ENCODE peak calls at places on chromosome X, in eight cellular contexts. Q is endothelial cell of umbilical vein; A is activated T-helper 9 cell treated with anti-CD3 and anti-CD28 coated beads, Interleukin-2, amount 50 U/mL, for 16 hours; L is foreskin fibroblast; P is non-pigmented ciliary epithelial cell; R is NCI-H1417; B is CD4-positive, alpha-beta T cell; K is NCI-H2029 treated with DMSO at 0.1 percent for 48 hours. V is an unnamed sample.

GRCh38 chrX:48573690-48574269 is 504 bp upstream of the RBM3 start:
- DNase-seq in R (peak), P (no peak), B (peak), Q (peak), L (no peak), A (no peak), K (peak), V (no peak)

GRCh38 chrX:78024349-78025108 is 55.1 kb upstream of the PGAM4 start:
- DNase-seq in R (peak), K (peak), L (no peak), Q (peak), P (no peak), B (peak), A (no peak), V (peak)

GRCh38 chrX:12974797-12975669 is at the start of gene TMSB4X:
- DNase-seq in P (no peak), A (peak), R (peak), Q (peak), K (no peak), L (peak), B (peak), V (no peak)

GRCh38 chrX:16113978-16114554 is 9.3 kb upstream of the GRPR start:
- DNase-seq in Q (no peak), L (no peak), B (no peak), A (no peak), K (no peak), P (no peak), R (no peak), V (no peak)

GRCh38 chrX:41412261-41413167 is 34.6 kb upstream of the NYX start:
- DNase-seq in B (no peak), R (peak), Q (no peak), P (no peak), L (no peak), K (no peak), A (no peak), V (no peak)

GRCh38 chrX:115561605-115562491 is 874 bp downstream of the PLS3 start:
- DNase-seq in P (no peak), K (peak), L (peak), R (peak), A (no peak), B (no peak), Q (peak), V (no peak)

GRCh38 chrX:47244676-47245075 is 11.9 kb downstream of the USP11 start:
- DNase-seq in L (no peak), K (no peak), R (no peak), Q (no peak), P (no peak), B (no peak), A (no peak), V (no peak)

GRCh38 chrX:103722505-103722904 is 11.8 kb downstream of the TMEM31 start:
- DNase-seq in B (no peak), K (no peak), R (no peak), L (peak), P (no peak), A (no peak), Q (no peak), V (no peak)

GRCh38 chrX:12967711-12968465 is 7.0 kb upstream of the TMSB4X start:
- DNase-seq in R (no peak), K (no peak), Q (no peak), L (no peak), B (no peak), A (no peak), P (no peak), V (no peak)

GRCh38 chrX:109959356-109959871 is 43.5 kb upstream of the TMEM164 start:
- DNase-seq in K (no peak), R (no peak), Q (no peak), A (no peak), P (no peak), B (no peak), L (no peak), V (no peak)

GRCh38 chrX:15399901-15400500 is 15.8 kb upstream of the VEGFD start:
- DNase-seq in P (no peak), K (no peak), L (no peak), Q (no peak), R (no peak), A (no peak), B (no peak), V (no peak)

GRCh38 chrX:68832516-68833447 is 4.0 kb downstream of the EFNB1 start:
- DNase-seq in P (no peak), L (no peak), B (no peak), A (no peak), K (no peak), R (no peak), Q (no peak), V (no peak)

GRCh38 chrX:8235026-8235425 is 64.0 kb upstream of the VCX2 start:
- DNase-seq in L (no peak), K (no peak), P (peak), B (no peak), A (no peak), Q (no peak), R (no peak), V (no peak)

GRCh38 chrX:46595084-46595483 is 21.5 kb downstream of the CHST7 start:
- DNase-seq in P (no peak), B (no peak), R (no peak), K (no peak), L (no peak), Q (no peak), A (no peak), V (no peak)

GRCh38 chrX:16612257-16612987 is 37.5 kb upstream of the S100G start:
- DNase-seq in Q (no peak), P (no peak), A (no peak), K (no peak), B (no peak), R (no peak), L (no peak), V (no peak)

GRCh38 chrX:124211312-124211942 is 121.0 kb upstream of the TEX13D start:
- DNase-seq in K (peak), R (peak), B (no peak), Q (peak), A (no peak), L (no peak), P (no peak), V (no peak)

GRCh38 chrX:17836830-17837229 is 24.3 kb downstream of the RAI2 start:
- DNase-seq in B (no peak), R (no peak), Q (no peak), P (no peak), A (no peak), L (no peak), K (no peak), V (no peak)

GRCh38 chrX:15564981-15565579 is 35.7 kb downstream of the ACE2 start:
- DNase-seq in P (no peak), B (no peak), Q (peak), L (peak), A (no peak), K (no peak), R (peak), V (peak)

GRCh38 chrX:24150051-24150790 is 692 bp downstream of the ZFX start:
- DNase-seq in P (no peak), K (no peak), L (peak), B (peak), A (peak), R (peak), Q (peak), V (no peak)

GRCh38 chrX:49761481-49761880 is 65.7 kb upstream of the PAGE1 start:
- DNase-seq in K (no peak), P (no peak), A (no peak), L (no peak), Q (peak), B (no peak), R (peak), V (no peak)

GRCh38 chrX:41441934-41442823 is 5.0 kb upstream of the NYX start:
- DNase-seq in L (peak), K (no peak), P (no peak), Q (peak), R (peak), A (peak), B (peak), V (peak)

GRCh38 chrX:24920769-24921168 is 95.0 kb downstream of the ARX start:
- DNase-seq in A (no peak), K (no peak), L (no peak), P (no peak), R (no peak), B (no peak), Q (no peak), V (no peak)

GRCh38 chrX:106415276-106415895 is 196.4 kb upstream of the RADX start:
- DNase-seq in B (no peak), K (no peak), R (peak), P (no peak), Q (peak), L (peak), A (no peak), V (no peak)

GRCh38 chrX:135185795-135186443 is 14.7 kb upstream of the CT55 start:
- DNase-seq in P (peak), A (no peak), R (peak), Q (peak), B (no peak), L (peak), K (no peak), V (no peak)

GRCh38 chrX:8841911-8842310 is 40.7 kb upstream of the FAM9A start:
- DNase-seq in R (no peak), L (no peak), A (no peak), K (no peak), B (no peak), Q (no peak), P (no peak), V (no peak)

GRCh38 chrX:132218100-132218807 is 993 bp downstream of the RAP2C start:
- DNase-seq in K (no peak), L (peak), R (peak), B (peak), P (peak), Q (peak), A (peak), V (peak)

GRCh38 chrX:3145716-3146115 is 104.4 kb downstream of the ARSF start:
- DNase-seq in P (no peak), Q (no peak), L (peak), A (no peak), B (no peak), R (no peak), K (no peak), V (no peak)

GRCh38 chrX:117788339-117788738 is 328.3 kb downstream of the KLHL13 start:
- DNase-seq in P (no peak), A (no peak), L (no peak), Q (no peak), K (no peak), R (no peak), B (no peak), V (no peak)

GRCh38 chrX:45751156-45751555 is 550.5 kb upstream of the DIPK2B start:
- DNase-seq in B (no peak), A (no peak), P (no peak), K (no peak), R (no peak), L (no peak), Q (peak), V (no peak)

GRCh38 chrX:136953867-136954787 is 73.6 kb upstream of the RBMX start:
- DNase-seq in B (peak), Q (peak), R (peak), L (peak), A (peak), P (peak), K (no peak), V (peak)

GRCh38 chrX:100870527-100870926 is 3.6 kb downstream of the NOX1 start:
- DNase-seq in L (no peak), P (no peak), B (no peak), R (no peak), K (no peak), Q (peak), A (no peak), V (no peak)

V was measured in HS-27A.